ENCODE peak calls at places on chromosomes 13 and 19, in five cellular contexts. One of them, this sample, is unnamed.

GRCh38 chr19:39995794-39996193 is 1.1 kb upstream of the ZNF546 start:
- DNase-seq in H1: no peak
- DNase-seq in GM12878: no peak
- DNase-seq in SK-N-SH: no peak
- DNase-seq in HepG2: no peak
- DNase-seq in this sample: no peak

GRCh38 chr13:33512880-33513554 is 227.5 kb upstream of the STARD13 start:
- DNase-seq in GM12878: no peak
- DNase-seq in SK-N-SH: no peak
- DNase-seq in H1: no peak
- DNase-seq in HepG2: no peak
- DNase-seq in this sample: no peak

GRCh38 chr19:17658666-17659065 is 29.5 kb downstream of the UNC13A start:
- DNase-seq in H1: no peak
- DNase-seq in GM12878: no peak
- DNase-seq in SK-N-SH: no peak
- DNase-seq in HepG2: no peak
- DNase-seq in this sample: no peak

GRCh38 chr13:97749174-97749573 is 204.3 kb upstream of the IPO5 start:
- DNase-seq in H1: no peak
- DNase-seq in SK-N-SH: no peak
- DNase-seq in GM12878: no peak
- DNase-seq in HepG2: peak
- DNase-seq in this sample: no peak

GRCh38 chr13:43026262-43026661 is 2.9 kb downstream of the DNAJC15 start:
- DNase-seq in GM12878: no peak
- DNase-seq in SK-N-SH: no peak
- DNase-seq in H1: no peak
- DNase-seq in HepG2: no peak
- DNase-seq in this sample: no peak

GRCh38 chr13:30319130-30319529 is 11.8 kb upstream of the KATNAL1 start:
- DNase-seq in HepG2: no peak
- DNase-seq in SK-N-SH: no peak
- DNase-seq in GM12878: no peak
- DNase-seq in H1: no peak
- DNase-seq in this sample: no peak

GRCh38 chr19:2974342-2974932 is 2.9 kb upstream of the TLE6 start:
- DNase-seq in GM12878: no peak
- DNase-seq in H1: no peak
- DNase-seq in SK-N-SH: no peak
- DNase-seq in HepG2: no peak
- DNase-seq in this sample: peak

GRCh38 chr13:39855236-39855635 is 199.8 kb downstream of the COG6 start:
- DNase-seq in GM12878: no peak
- DNase-seq in SK-N-SH: peak
- DNase-seq in H1: no peak
- DNase-seq in HepG2: no peak
- DNase-seq in this sample: no peak

GRCh38 chr19:2048959-2049740 is 1.9 kb downstream of the MKNK2 start:
- DNase-seq in H1: no peak
- DNase-seq in GM12878: no peak
- DNase-seq in SK-N-SH: no peak
- DNase-seq in HepG2: no peak
- DNase-seq in this sample: no peak

GRCh38 chr19:4539169-4539696 is 603 bp downstream of the LRG1 start:
- DNase-seq in GM12878: no peak
- DNase-seq in H1: no peak
- DNase-seq in SK-N-SH: no peak
- DNase-seq in HepG2: no peak
- DNase-seq in this sample: no peak

GRCh38 chr13:75985132-75985531 is 349.0 kb downstream of the LMO7 start:
- DNase-seq in SK-N-SH: no peak
- DNase-seq in HepG2: no peak
- DNase-seq in GM12878: no peak
- DNase-seq in H1: no peak
- DNase-seq in this sample: peak

DNA sequence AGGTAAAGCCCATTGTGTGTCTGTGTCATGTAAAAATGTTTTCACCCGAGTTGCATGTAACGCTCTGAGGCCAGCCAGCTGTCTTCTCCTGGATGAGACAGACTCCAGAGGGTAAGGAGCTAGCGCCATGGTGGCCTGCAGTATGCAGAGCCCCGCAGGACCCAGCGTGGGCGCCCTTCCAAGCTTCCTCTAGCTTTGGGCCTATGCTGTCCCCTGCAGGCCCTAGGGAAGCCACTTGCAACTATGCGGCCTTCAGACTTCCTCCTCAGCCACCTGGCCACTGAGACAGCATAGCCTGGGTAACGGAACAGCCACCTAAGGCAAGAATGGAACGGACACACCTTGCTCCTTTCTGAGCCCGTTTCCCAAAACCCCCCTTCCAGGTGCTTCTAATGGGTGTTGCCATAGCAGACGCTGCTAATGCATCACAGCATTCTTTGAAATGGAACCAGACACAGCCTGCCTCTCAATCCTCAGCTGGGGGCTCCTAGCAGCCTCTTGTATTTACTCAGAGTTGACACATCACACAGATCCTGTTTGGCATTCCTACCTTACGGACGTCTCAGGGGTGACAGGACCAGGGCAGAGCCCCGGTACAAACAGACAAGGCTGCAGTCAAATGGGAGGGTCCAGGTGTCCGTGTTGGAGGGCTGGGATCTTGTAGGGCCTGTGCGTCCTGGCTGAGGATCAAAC is 6.2 kb downstream of the FAM32A start:
- DNase-seq in H1: no peak
- DNase-seq in SK-N-SH: no peak
- DNase-seq in HepG2: no peak
- DNase-seq in GM12878: no peak
- DNase-seq in this sample: no peak
- TF ChIP-seq GABPA in H1: no peak
- TF ChIP-seq GABPA in SK-N-SH: no peak
- TF ChIP-seq GABPA in HepG2: no peak
- TF ChIP-seq GABPA in GM12878: no peak
- TF ChIP-seq GABPA in this sample: no peak

GRCh38 chr19:41501854-41502253 is 58.9 kb downstream of the ERICH4 start:
- DNase-seq in HepG2: no peak
- DNase-seq in SK-N-SH: no peak
- DNase-seq in H1: no peak
- DNase-seq in GM12878: no peak
- DNase-seq in this sample: no peak
- TF ChIP-seq CHD2 in HepG2: no peak
- TF ChIP-seq CHD2 in SK-N-SH: no peak
- TF ChIP-seq CHD2 in H1: no peak
- TF ChIP-seq CHD2 in GM12878: no peak
- TF ChIP-seq CHD2 in this sample: no peak

GRCh38 chr13:106594986-106595385 is 27.0 kb upstream of the ARGLU1 start:
- DNase-seq in H1: no peak
- DNase-seq in SK-N-SH: no peak
- DNase-seq in HepG2: no peak
- DNase-seq in GM12878: no peak
- DNase-seq in this sample: no peak

GRCh38 chr13:106597759-106598395 is 29.9 kb upstream of the ARGLU1 start:
- DNase-seq in GM12878: no peak
- DNase-seq in H1: no peak
- DNase-seq in HepG2: no peak
- DNase-seq in SK-N-SH: no peak
- DNase-seq in this sample: no peak

GRCh38 chr13:106597190-106597589 is 29.3 kb upstream of the ARGLU1 start:
- DNase-seq in HepG2: no peak
- DNase-seq in H1: no peak
- DNase-seq in GM12878: no peak
- DNase-seq in SK-N-SH: no peak
- DNase-seq in this sample: no peak

GRCh38 chr13:106596287-106596937 is 28.5 kb upstream of the ARGLU1 start:
- DNase-seq in H1: no peak
- DNase-seq in HepG2: no peak
- DNase-seq in GM12878: no peak
- DNase-seq in SK-N-SH: no peak
- DNase-seq in this sample: no peak

DNA sequence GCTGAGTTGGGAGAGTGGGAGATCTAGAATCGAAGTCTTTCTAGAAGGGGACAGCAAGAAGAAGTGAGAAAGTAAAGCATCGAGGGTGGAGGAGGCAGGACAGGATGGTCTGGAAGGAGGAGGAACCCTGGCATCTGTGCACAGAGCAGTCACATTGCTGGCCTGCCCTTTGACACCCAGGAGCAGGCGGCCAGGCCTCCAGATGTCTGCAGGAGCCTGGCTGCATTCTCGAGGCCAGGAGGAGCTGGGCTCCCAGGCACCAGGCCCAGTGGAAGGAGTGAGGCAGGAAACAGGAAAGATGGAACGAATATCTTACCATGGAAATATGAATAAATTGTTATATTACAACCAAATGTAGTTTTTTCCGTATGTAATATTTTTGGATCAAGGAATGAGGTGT is 27.7 kb upstream of the ARGLU1 start:
- DNase-seq in SK-N-SH: no peak
- DNase-seq in HepG2: no peak
- DNase-seq in GM12878: no peak
- DNase-seq in H1: no peak
- DNase-seq in this sample: no peak
- TF ChIP-seq GABPA in SK-N-SH: no peak
- TF ChIP-seq GABPA in HepG2: no peak
- TF ChIP-seq GABPA in GM12878: no peak
- TF ChIP-seq GABPA in H1: no peak
- TF ChIP-seq GABPA in this sample: no peak

DNA sequence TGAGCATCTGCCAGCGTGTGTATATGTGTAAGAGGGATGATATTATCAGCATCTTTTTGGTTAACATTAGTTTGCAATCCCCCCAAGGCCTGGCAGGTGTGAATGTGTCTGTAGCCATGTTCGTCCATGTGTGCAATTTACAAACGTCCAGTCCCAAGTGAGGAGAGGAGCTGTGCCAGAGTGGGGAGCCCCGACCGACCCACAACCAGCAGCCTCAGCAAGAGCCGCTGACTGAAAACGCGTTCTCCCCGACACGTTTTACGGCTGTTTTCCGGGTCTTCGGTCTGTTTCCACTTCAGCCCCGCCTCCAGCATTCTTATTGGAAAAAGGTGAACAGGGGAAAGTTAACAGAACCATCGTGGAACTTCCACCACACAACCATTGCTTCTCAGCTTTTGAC is 119.1 kb upstream of the SOX1 start:
- DNase-seq in HepG2: no peak
- DNase-seq in GM12878: no peak
- DNase-seq in SK-N-SH: no peak
- DNase-seq in H1: peak
- DNase-seq in this sample: no peak
- TF ChIP-seq CHD2 in HepG2: no peak
- TF ChIP-seq CHD2 in GM12878: no peak
- TF ChIP-seq CHD2 in SK-N-SH: no peak
- TF ChIP-seq CHD2 in H1: no peak
- TF ChIP-seq CHD2 in this sample: no peak

GRCh38 chr13:21752501-21752900 is 81.6 kb downstream of the FGF9 start:
- DNase-seq in H1: no peak
- DNase-seq in SK-N-SH: no peak
- DNase-seq in HepG2: no peak
- DNase-seq in GM12878: no peak
- DNase-seq in this sample: no peak
- TF ChIP-seq GABPA in H1: no peak
- TF ChIP-seq GABPA in SK-N-SH: no peak
- TF ChIP-seq GABPA in HepG2: no peak
- TF ChIP-seq GABPA in GM12878: no peak
- TF ChIP-seq GABPA in this sample: no peak

GRCh38 chr13:72850959-72851677 is 69.2 kb downstream of the PIBF1 start:
- DNase-seq in GM12878: no peak
- DNase-seq in SK-N-SH: peak
- DNase-seq in HepG2: no peak
- DNase-seq in H1: peak
- DNase-seq in this sample: no peak
- TF ChIP-seq CHD2 in GM12878: no peak
- TF ChIP-seq CHD2 in SK-N-SH: peak
- TF ChIP-seq CHD2 in HepG2: no peak
- TF ChIP-seq CHD2 in H1: no peak
- TF ChIP-seq CHD2 in this sample: no peak

GRCh38 chr19:47713046-47714021 is at the start of gene EHD2:
- DNase-seq in SK-N-SH: peak
- DNase-seq in HepG2: no peak
- DNase-seq in H1: peak
- DNase-seq in GM12878: no peak
- DNase-seq in this sample: peak
- TF ChIP-seq GABPA in SK-N-SH: no peak
- TF ChIP-seq GABPA in HepG2: no peak
- TF ChIP-seq GABPA in H1: no peak
- TF ChIP-seq GABPA in GM12878: no peak
- TF ChIP-seq GABPA in this sample: no peak

GRCh38 chr19:5823579-5824281 is 15.8 kb downstream of the FUT6 start:
- DNase-seq in H1: peak
- DNase-seq in GM12878: no peak
- DNase-seq in HepG2: no peak
- DNase-seq in SK-N-SH: peak
- DNase-seq in this sample: peak
- TF ChIP-seq CHD2 in H1: no peak
- TF ChIP-seq CHD2 in GM12878: no peak
- TF ChIP-seq CHD2 in HepG2: no peak
- TF ChIP-seq CHD2 in SK-N-SH: no peak
- TF ChIP-seq CHD2 in this sample: no peak

DNA sequence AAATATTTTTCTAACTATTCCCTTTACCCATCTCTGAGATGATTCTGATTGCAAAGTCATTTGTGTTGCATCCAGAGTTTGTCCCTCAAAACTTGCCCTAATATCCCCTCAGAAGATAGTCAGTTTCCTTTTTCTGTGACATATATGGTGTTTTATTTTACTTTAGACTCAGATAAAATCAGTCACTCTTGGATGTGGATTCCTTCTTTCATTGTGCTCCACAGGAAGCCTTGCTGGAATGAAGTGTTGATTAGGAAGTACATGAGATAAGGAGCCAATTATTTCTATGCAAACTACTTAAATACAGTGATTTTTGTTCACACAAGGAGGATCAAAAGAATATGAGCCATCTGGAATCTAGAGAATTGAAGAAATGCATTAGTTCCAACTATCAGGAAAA is 107.6 kb upstream of the RXFP2 start:
- DNase-seq in GM12878: no peak
- DNase-seq in SK-N-SH: no peak
- DNase-seq in HepG2: no peak
- DNase-seq in H1: no peak
- DNase-seq in this sample: no peak
- TF ChIP-seq GABPA in GM12878: no peak
- TF ChIP-seq GABPA in SK-N-SH: no peak
- TF ChIP-seq GABPA in HepG2: no peak
- TF ChIP-seq GABPA in H1: no peak
- TF ChIP-seq GABPA in this sample: no peak

GRCh38 chr13:73715114-73715909 is 418.9 kb downstream of the KLF12 start:
- DNase-seq in SK-N-SH: no peak
- DNase-seq in H1: no peak
- DNase-seq in HepG2: no peak
- DNase-seq in GM12878: peak
- DNase-seq in this sample: no peak
- TF ChIP-seq CHD2 in SK-N-SH: no peak
- TF ChIP-seq CHD2 in H1: no peak
- TF ChIP-seq CHD2 in HepG2: no peak
- TF ChIP-seq CHD2 in GM12878: no peak
- TF ChIP-seq CHD2 in this sample: no peak